ENCODE peak calls at places on chromosome 1, in five cellular contexts. C, U, N, G and Q are unnamed samples.

GRCh38 chr1:12014141-12014981 is 4.9 kb upstream of the MIIP start:
- DNase-seq in C (no peak), G (no peak), N (no peak), U (no peak), Q (no peak)

GRCh38 chr1:46464013-46464548 is 25.6 kb upstream of the DMBX1 start:
- DNase-seq in C (no peak), G (no peak), N (no peak), U (no peak), Q (no peak)

GRCh38 chr1:38541223-38541622 is 318.3 kb downstream of the RRAGC start:
- DNase-seq in N (no peak), C (no peak), U (no peak), G (no peak), Q (no peak)

GRCh38 chr1:112312315-112312714 is 83.7 kb upstream of the CTTNBP2NL start:
- DNase-seq in G (no peak), C (peak), U (no peak), N (no peak), Q (no peak)

GRCh38 chr1:15410223-15410883 is 665 bp downstream of the EFHD2 start:
- DNase-seq in G (no peak), U (no peak), N (no peak), C (no peak), Q (no peak)

GRCh38 chr1:207937204-207937603 is 26.3 kb upstream of the CD34 start:
- DNase-seq in N (no peak), U (no peak), C (no peak), G (no peak), Q (no peak)

GRCh38 chr1:155648207-155649147 is 38.5 kb downstream of the MSTO1 start:
- DNase-seq in U (no peak), G (no peak), N (peak), C (no peak), Q (peak)

GRCh38 chr1:192160186-192160585 is 1.9 kb downstream of the RGS18 start:
- DNase-seq in U (no peak), C (no peak), N (no peak), G (no peak), Q (no peak)

GRCh38 chr1:74427676-74428075 is 84.7 kb downstream of the LRRC53 start:
- DNase-seq in C (no peak), U (no peak), G (no peak), N (no peak), Q (no peak)